ENCODE peak calls at places on chromosomes 7 and 10, in six cellular contexts. One of them, this sample, is unnamed.

GRCh38 chr10:100873081-100873824 is 39.5 kb upstream of the SLF2 start:
- DNase-seq in naive thymus-derived CD4-positive, alpha-beta T cell: no peak
- DNase-seq in CD4-positive, CD25-positive, alpha-beta regulatory T cell: no peak
- DNase-seq in ovary: no peak
- DNase-seq in epithelial cell of esophagus: no peak
- DNase-seq in astrocyte of the spinal cord: no peak
- DNase-seq in this sample: no peak

GRCh38 chr7:134736381-134736780 is 43.1 kb upstream of the CALD1 start:
- DNase-seq in naive thymus-derived CD4-positive, alpha-beta T cell: no peak
- DNase-seq in CD4-positive, CD25-positive, alpha-beta regulatory T cell: no peak
- DNase-seq in ovary: no peak
- DNase-seq in epithelial cell of esophagus: no peak
- DNase-seq in astrocyte of the spinal cord: no peak
- DNase-seq in this sample: no peak

GRCh38 chr7:43585521-43585920 is 2.6 kb downstream of the STK17A start:
- DNase-seq in naive thymus-derived CD4-positive, alpha-beta T cell: no peak
- DNase-seq in CD4-positive, CD25-positive, alpha-beta regulatory T cell: peak; percentile 36
- DNase-seq in ovary: no peak
- DNase-seq in epithelial cell of esophagus: peak; percentile 88
- DNase-seq in astrocyte of the spinal cord: peak; percentile 70
- DNase-seq in this sample: no peak

GRCh38 chr10:46516660-46517416 is 39.6 kb downstream of the GPRIN2 start:
- DNase-seq in naive thymus-derived CD4-positive, alpha-beta T cell: no peak
- DNase-seq in CD4-positive, CD25-positive, alpha-beta regulatory T cell: no peak
- DNase-seq in ovary: no peak
- DNase-seq in epithelial cell of esophagus: peak; percentile 82
- DNase-seq in astrocyte of the spinal cord: peak; percentile 76
- DNase-seq in this sample: no peak

GRCh38 chr7:106382129-106382528 is 97.3 kb upstream of the NAMPT start:
- DNase-seq in naive thymus-derived CD4-positive, alpha-beta T cell: no peak
- DNase-seq in CD4-positive, CD25-positive, alpha-beta regulatory T cell: no peak
- DNase-seq in ovary: no peak
- DNase-seq in epithelial cell of esophagus: no peak
- DNase-seq in astrocyte of the spinal cord: no peak
- DNase-seq in this sample: no peak

GRCh38 chr7:20021834-20022233 is 195.3 kb downstream of the MACC1 start:
- DNase-seq in naive thymus-derived CD4-positive, alpha-beta T cell: no peak
- DNase-seq in CD4-positive, CD25-positive, alpha-beta regulatory T cell: no peak
- DNase-seq in ovary: no peak
- DNase-seq in epithelial cell of esophagus: no peak
- DNase-seq in astrocyte of the spinal cord: no peak
- DNase-seq in this sample: no peak

GRCh38 chr7:6256709-6257535 is 15.5 kb downstream of the CYTH3 start:
- DNase-seq in naive thymus-derived CD4-positive, alpha-beta T cell: no peak
- DNase-seq in CD4-positive, CD25-positive, alpha-beta regulatory T cell: peak; percentile 20
- DNase-seq in ovary: no peak
- DNase-seq in epithelial cell of esophagus: peak; percentile 68
- DNase-seq in astrocyte of the spinal cord: peak; percentile 83
- DNase-seq in this sample: peak; percentile 75

GRCh38 chr10:95247200-95247880 is 43.5 kb downstream of the PDLIM1 start:
- DNase-seq in naive thymus-derived CD4-positive, alpha-beta T cell: no peak
- DNase-seq in CD4-positive, CD25-positive, alpha-beta regulatory T cell: no peak
- DNase-seq in ovary: no peak
- DNase-seq in epithelial cell of esophagus: peak; percentile 61
- DNase-seq in astrocyte of the spinal cord: peak; percentile 74
- DNase-seq in this sample: no peak

GRCh38 chr7:55971045-55971444 is 6.7 kb downstream of the NIPSNAP2 start:
- DNase-seq in naive thymus-derived CD4-positive, alpha-beta T cell: no peak
- DNase-seq in CD4-positive, CD25-positive, alpha-beta regulatory T cell: no peak
- DNase-seq in ovary: no peak
- DNase-seq in epithelial cell of esophagus: no peak
- DNase-seq in astrocyte of the spinal cord: no peak
- DNase-seq in this sample: peak; percentile 40

GRCh38 chr10:102231357-102232318 is 5.5 kb downstream of the ELOVL3 start:
- DNase-seq in naive thymus-derived CD4-positive, alpha-beta T cell: peak; percentile 63
- DNase-seq in CD4-positive, CD25-positive, alpha-beta regulatory T cell: peak; percentile 65
- DNase-seq in ovary: no peak
- DNase-seq in epithelial cell of esophagus: peak; percentile 57
- DNase-seq in astrocyte of the spinal cord: no peak
- DNase-seq in this sample: peak; percentile 13

GRCh38 chr7:13800694-13801448 is 188.6 kb downstream of the ETV1 start:
- DNase-seq in naive thymus-derived CD4-positive, alpha-beta T cell: no peak
- DNase-seq in CD4-positive, CD25-positive, alpha-beta regulatory T cell: no peak
- DNase-seq in ovary: no peak
- DNase-seq in epithelial cell of esophagus: peak; percentile 95
- DNase-seq in astrocyte of the spinal cord: peak; percentile 93
- DNase-seq in this sample: no peak

GRCh38 chr10:55283041-55283440 is 482.0 kb upstream of the PCDH15 start:
- DNase-seq in naive thymus-derived CD4-positive, alpha-beta T cell: no peak
- DNase-seq in CD4-positive, CD25-positive, alpha-beta regulatory T cell: no peak
- DNase-seq in ovary: no peak
- DNase-seq in epithelial cell of esophagus: peak; percentile 23
- DNase-seq in astrocyte of the spinal cord: no peak
- DNase-seq in this sample: no peak

GRCh38 chr10:58217612-58218011 is 50.1 kb downstream of the IPMK start:
- DNase-seq in naive thymus-derived CD4-positive, alpha-beta T cell: no peak
- DNase-seq in CD4-positive, CD25-positive, alpha-beta regulatory T cell: no peak
- DNase-seq in ovary: no peak
- DNase-seq in epithelial cell of esophagus: no peak
- DNase-seq in astrocyte of the spinal cord: no peak
- DNase-seq in this sample: no peak

DNA sequence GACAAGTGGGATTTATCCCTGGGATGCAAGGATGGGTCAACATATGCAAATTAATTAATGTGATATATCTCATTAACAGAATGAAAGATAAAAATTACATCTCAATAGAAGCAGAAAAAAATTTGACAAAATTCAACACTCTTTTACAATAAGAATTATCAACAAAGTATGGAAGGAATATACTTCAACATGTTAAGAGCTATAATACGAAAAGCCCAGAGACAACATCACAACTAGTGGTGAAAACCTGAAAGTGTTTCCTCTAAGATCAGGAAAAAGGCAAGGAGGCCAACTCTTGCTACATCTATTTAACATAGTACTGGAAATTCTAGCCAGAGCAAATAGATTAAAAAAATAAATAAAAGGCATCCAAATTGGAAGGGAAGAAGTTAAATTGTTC is 970.0 kb upstream of the POT1 start:
- DNase-seq in naive thymus-derived CD4-positive, alpha-beta T cell: no peak
- DNase-seq in CD4-positive, CD25-positive, alpha-beta regulatory T cell: no peak
- DNase-seq in ovary: no peak
- DNase-seq in epithelial cell of esophagus: no peak
- DNase-seq in astrocyte of the spinal cord: no peak
- DNase-seq in this sample: no peak
- H3K4me3 ChIP-seq in naive thymus-derived CD4-positive, alpha-beta T cell: no peak overlapping the region
- H3K4me3 ChIP-seq in CD4-positive, CD25-positive, alpha-beta regulatory T cell: no peak overlapping the region
- H3K4me3 ChIP-seq in ovary: no peak overlapping the region
- H3K4me3 ChIP-seq in epithelial cell of esophagus: no peak overlapping the region
- H3K4me3 ChIP-seq in astrocyte of the spinal cord: no peak overlapping the region
- H3K4me3 ChIP-seq in this sample: no peak overlapping the region

GRCh38 chr10:103445767-103446567 is 6.2 kb downstream of the CALHM2 start:
- DNase-seq in naive thymus-derived CD4-positive, alpha-beta T cell: no peak
- DNase-seq in CD4-positive, CD25-positive, alpha-beta regulatory T cell: no peak
- DNase-seq in ovary: peak; percentile 73
- DNase-seq in epithelial cell of esophagus: no peak
- DNase-seq in astrocyte of the spinal cord: no peak
- DNase-seq in this sample: peak; percentile 32
- H3K4me3 ChIP-seq in naive thymus-derived CD4-positive, alpha-beta T cell: no peak overlapping the region
- H3K4me3 ChIP-seq in CD4-positive, CD25-positive, alpha-beta regulatory T cell: no peak overlapping the region
- H3K4me3 ChIP-seq in ovary: no peak overlapping the region
- H3K4me3 ChIP-seq in epithelial cell of esophagus: no peak overlapping the region
- H3K4me3 ChIP-seq in astrocyte of the spinal cord: no peak overlapping the region
- H3K4me3 ChIP-seq in this sample: no peak overlapping the region

GRCh38 chr10:32955299-32955772 is 2.7 kb downstream of the ITGB1 start:
- DNase-seq in naive thymus-derived CD4-positive, alpha-beta T cell: no peak
- DNase-seq in CD4-positive, CD25-positive, alpha-beta regulatory T cell: no peak
- DNase-seq in ovary: no peak
- DNase-seq in epithelial cell of esophagus: no peak
- DNase-seq in astrocyte of the spinal cord: no peak
- DNase-seq in this sample: no peak
- H3K4me3 ChIP-seq in naive thymus-derived CD4-positive, alpha-beta T cell: peak overlapping the region; percentile 53
- H3K4me3 ChIP-seq in CD4-positive, CD25-positive, alpha-beta regulatory T cell: peak overlapping the region; percentile 99
- H3K4me3 ChIP-seq in ovary: peak overlapping the region; percentile 3
- H3K4me3 ChIP-seq in epithelial cell of esophagus: peak overlapping the region; percentile 75
- H3K4me3 ChIP-seq in astrocyte of the spinal cord: peak overlapping the region; percentile 81
- H3K4me3 ChIP-seq in this sample: no peak overlapping the region

GRCh38 chr10:44832595-44833390 is 78.3 kb upstream of the TMEM72 start:
- DNase-seq in naive thymus-derived CD4-positive, alpha-beta T cell: no peak
- DNase-seq in CD4-positive, CD25-positive, alpha-beta regulatory T cell: no peak
- DNase-seq in ovary: no peak
- DNase-seq in epithelial cell of esophagus: no peak
- DNase-seq in astrocyte of the spinal cord: no peak
- DNase-seq in this sample: no peak
- H3K4me3 ChIP-seq in naive thymus-derived CD4-positive, alpha-beta T cell: no peak overlapping the region
- H3K4me3 ChIP-seq in CD4-positive, CD25-positive, alpha-beta regulatory T cell: no peak overlapping the region
- H3K4me3 ChIP-seq in ovary: no peak overlapping the region
- H3K4me3 ChIP-seq in epithelial cell of esophagus: no peak overlapping the region
- H3K4me3 ChIP-seq in astrocyte of the spinal cord: no peak overlapping the region
- H3K4me3 ChIP-seq in this sample: no peak overlapping the region

DNA sequence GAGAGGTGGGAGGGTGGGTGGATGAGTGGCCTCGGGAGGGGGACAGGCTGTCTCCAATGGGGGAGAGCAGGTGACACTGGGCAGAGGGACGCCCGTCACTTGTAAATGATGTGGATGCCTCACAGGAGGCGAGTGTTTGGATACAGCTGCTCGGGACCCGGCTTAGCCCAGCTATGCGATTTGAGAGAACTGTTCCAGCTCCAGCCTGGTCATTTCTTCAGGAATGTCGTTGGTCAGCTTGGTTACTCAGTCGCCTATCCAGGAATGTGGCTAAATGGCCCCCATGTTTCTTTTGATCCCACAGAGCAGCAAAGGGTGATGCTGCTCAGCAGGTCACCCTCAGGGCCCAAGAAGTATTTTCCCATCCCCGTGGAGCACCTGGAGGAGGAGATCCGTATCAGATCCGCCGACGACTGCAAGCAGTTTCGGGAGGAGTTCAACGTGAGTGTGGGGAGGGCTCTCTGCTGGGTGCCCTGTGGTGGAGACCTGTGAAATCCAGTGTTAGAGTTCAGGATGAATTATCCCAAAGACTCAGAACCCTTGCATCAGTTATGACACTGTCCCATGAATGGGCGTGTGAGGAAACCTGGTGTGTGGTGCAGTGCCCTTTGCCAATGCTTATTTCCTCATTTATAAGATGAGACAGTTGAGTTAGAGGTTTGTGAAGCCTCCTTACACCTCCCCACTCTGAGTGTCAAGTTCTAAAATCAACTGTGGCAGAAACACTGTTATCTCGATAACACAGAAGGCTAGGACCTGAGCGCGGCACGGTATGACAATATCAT is 76.8 kb downstream of the MKI67 start:
- DNase-seq in naive thymus-derived CD4-positive, alpha-beta T cell: no peak
- DNase-seq in CD4-positive, CD25-positive, alpha-beta regulatory T cell: no peak
- DNase-seq in ovary: no peak
- DNase-seq in epithelial cell of esophagus: no peak
- DNase-seq in astrocyte of the spinal cord: no peak
- DNase-seq in this sample: no peak
- H3K4me3 ChIP-seq in naive thymus-derived CD4-positive, alpha-beta T cell: peak overlapping the region; percentile 60
- H3K4me3 ChIP-seq in CD4-positive, CD25-positive, alpha-beta regulatory T cell: peak overlapping the region; percentile 93
- H3K4me3 ChIP-seq in ovary: no peak overlapping the region
- H3K4me3 ChIP-seq in epithelial cell of esophagus: peak overlapping the region; percentile 77
- H3K4me3 ChIP-seq in astrocyte of the spinal cord: no peak overlapping the region
- H3K4me3 ChIP-seq in this sample: no peak overlapping the region

GRCh38 chr7:2734761-2735571 is 47.0 kb downstream of the AMZ1 start:
- DNase-seq in naive thymus-derived CD4-positive, alpha-beta T cell: no peak
- DNase-seq in CD4-positive, CD25-positive, alpha-beta regulatory T cell: peak; percentile 39
- DNase-seq in ovary: peak; percentile 60
- DNase-seq in epithelial cell of esophagus: no peak
- DNase-seq in astrocyte of the spinal cord: no peak
- DNase-seq in this sample: no peak
- H3K4me3 ChIP-seq in naive thymus-derived CD4-positive, alpha-beta T cell: no peak overlapping the region
- H3K4me3 ChIP-seq in CD4-positive, CD25-positive, alpha-beta regulatory T cell: no peak overlapping the region
- H3K4me3 ChIP-seq in ovary: peak overlapping the region; percentile 16
- H3K4me3 ChIP-seq in epithelial cell of esophagus: no peak overlapping the region
- H3K4me3 ChIP-seq in astrocyte of the spinal cord: no peak overlapping the region
- H3K4me3 ChIP-seq in this sample: no peak overlapping the region

DNA sequence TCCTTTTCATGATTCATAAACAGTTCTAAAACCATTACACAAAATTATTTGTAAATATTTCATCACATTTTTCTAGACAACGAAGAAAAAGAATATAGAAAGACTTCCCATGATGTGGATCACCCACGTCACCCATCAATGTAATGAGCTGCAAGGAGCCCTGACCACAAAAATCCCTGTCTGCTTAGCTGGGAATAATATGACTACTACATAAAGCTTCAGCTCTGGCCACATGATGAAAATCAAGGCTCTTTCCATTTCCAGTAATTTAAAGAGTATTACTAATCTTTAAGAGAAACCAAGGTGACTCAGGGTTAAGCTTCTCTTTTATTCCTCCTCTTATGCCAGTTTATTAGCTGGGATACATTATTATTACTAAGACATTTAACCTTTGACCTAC is 180.8 kb upstream of the CACNA2D1 start:
- DNase-seq in naive thymus-derived CD4-positive, alpha-beta T cell: no peak
- DNase-seq in CD4-positive, CD25-positive, alpha-beta regulatory T cell: no peak
- DNase-seq in ovary: no peak
- DNase-seq in epithelial cell of esophagus: peak; percentile 6
- DNase-seq in astrocyte of the spinal cord: peak; percentile 95
- DNase-seq in this sample: no peak
- H3K4me3 ChIP-seq in naive thymus-derived CD4-positive, alpha-beta T cell: no peak overlapping the region
- H3K4me3 ChIP-seq in CD4-positive, CD25-positive, alpha-beta regulatory T cell: no peak overlapping the region
- H3K4me3 ChIP-seq in ovary: no peak overlapping the region
- H3K4me3 ChIP-seq in epithelial cell of esophagus: no peak overlapping the region
- H3K4me3 ChIP-seq in astrocyte of the spinal cord: no peak overlapping the region
- H3K4me3 ChIP-seq in this sample: no peak overlapping the region

DNA sequence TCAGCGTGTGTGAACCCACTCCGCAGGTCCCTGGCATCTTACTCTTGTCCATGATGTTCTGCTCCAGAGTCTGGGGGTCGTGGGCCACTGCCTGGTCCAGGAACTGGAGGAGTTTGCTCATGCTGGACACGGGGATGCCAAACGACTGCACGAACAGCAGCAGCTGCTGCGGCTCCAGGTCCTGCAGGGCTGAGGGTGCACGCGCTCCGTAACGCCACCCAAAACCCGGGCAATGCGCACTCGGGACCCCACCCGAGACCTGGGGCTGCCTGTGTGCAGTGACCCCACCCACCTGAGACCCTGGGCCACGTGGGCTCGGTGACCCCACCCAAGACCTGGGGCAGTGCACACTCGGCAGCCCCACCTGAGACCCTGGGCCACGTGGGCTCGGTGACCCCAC is 22.0 kb upstream of the MICALL2 start:
- DNase-seq in naive thymus-derived CD4-positive, alpha-beta T cell: no peak
- DNase-seq in CD4-positive, CD25-positive, alpha-beta regulatory T cell: no peak
- DNase-seq in ovary: no peak
- DNase-seq in epithelial cell of esophagus: no peak
- DNase-seq in astrocyte of the spinal cord: no peak
- DNase-seq in this sample: no peak
- H3K4me3 ChIP-seq in naive thymus-derived CD4-positive, alpha-beta T cell: no peak overlapping the region
- H3K4me3 ChIP-seq in CD4-positive, CD25-positive, alpha-beta regulatory T cell: no peak overlapping the region
- H3K4me3 ChIP-seq in ovary: no peak overlapping the region
- H3K4me3 ChIP-seq in epithelial cell of esophagus: no peak overlapping the region
- H3K4me3 ChIP-seq in astrocyte of the spinal cord: no peak overlapping the region
- H3K4me3 ChIP-seq in this sample: no peak overlapping the region

GRCh38 chr7:24354456-24354855 is 70.5 kb downstream of the NPY start:
- DNase-seq in naive thymus-derived CD4-positive, alpha-beta T cell: no peak
- DNase-seq in CD4-positive, CD25-positive, alpha-beta regulatory T cell: no peak
- DNase-seq in ovary: no peak
- DNase-seq in epithelial cell of esophagus: no peak
- DNase-seq in astrocyte of the spinal cord: no peak
- DNase-seq in this sample: no peak
- H3K4me3 ChIP-seq in naive thymus-derived CD4-positive, alpha-beta T cell: no peak overlapping the region
- H3K4me3 ChIP-seq in CD4-positive, CD25-positive, alpha-beta regulatory T cell: no peak overlapping the region
- H3K4me3 ChIP-seq in ovary: no peak overlapping the region
- H3K4me3 ChIP-seq in epithelial cell of esophagus: no peak overlapping the region
- H3K4me3 ChIP-seq in astrocyte of the spinal cord: no peak overlapping the region
- H3K4me3 ChIP-seq in this sample: no peak overlapping the region

This sample was measured in thyroid gland.